ENCODE peak calls at places on chromosomes 2 and 18, in six cellular contexts. One of them, this sample, is unnamed.

GRCh38 chr2:150129921-150130320 is 357.5 kb downstream of the RND3 start:
- DNase-seq in stimulated activated CD4-positive, alpha-beta T cell treated with anti-CD3 and anti-CD28 coated beads, Interleukin-1b, Interleukin-23, amount 100 ng/mL, for 4 hours: no peak
- DNase-seq in left cardiac atrium: no peak
- DNase-seq in KBM-7: no peak
- DNase-seq in NCI-H1092: no peak
- DNase-seq in T-helper 2 cell: no peak
- DNase-seq in this sample: no peak

GRCh38 chr2:12396699-12397098 is 320.0 kb upstream of the TRIB2 start:
- DNase-seq in left cardiac atrium: no peak
- DNase-seq in NCI-H1092: no peak
- DNase-seq in stimulated activated CD4-positive, alpha-beta T cell treated with anti-CD3 and anti-CD28 coated beads, Interleukin-1b, Interleukin-23, amount 100 ng/mL, for 4 hours: no peak
- DNase-seq in KBM-7: no peak
- DNase-seq in T-helper 2 cell: no peak
- DNase-seq in this sample: no peak

GRCh38 chr18:79507546-79508480 is 112.1 kb downstream of the NFATC1 start:
- DNase-seq in left cardiac atrium: peak
- DNase-seq in T-helper 2 cell: no peak
- DNase-seq in KBM-7: no peak
- DNase-seq in NCI-H1092: no peak
- DNase-seq in stimulated activated CD4-positive, alpha-beta T cell treated with anti-CD3 and anti-CD28 coated beads, Interleukin-1b, Interleukin-23, amount 100 ng/mL, for 4 hours: no peak
- DNase-seq in this sample: peak

GRCh38 chr2:9781252-9781651 is 62.0 kb upstream of the TAF1B start:
- DNase-seq in KBM-7: no peak
- DNase-seq in stimulated activated CD4-positive, alpha-beta T cell treated with anti-CD3 and anti-CD28 coated beads, Interleukin-1b, Interleukin-23, amount 100 ng/mL, for 4 hours: no peak
- DNase-seq in NCI-H1092: no peak
- DNase-seq in T-helper 2 cell: no peak
- DNase-seq in left cardiac atrium: no peak
- DNase-seq in this sample: no peak

GRCh38 chr2:144524190-144524957 is 4.5 kb upstream of the ZEB2 start:
- DNase-seq in T-helper 2 cell: no peak
- DNase-seq in NCI-H1092: no peak
- DNase-seq in left cardiac atrium: peak
- DNase-seq in KBM-7: peak
- DNase-seq in stimulated activated CD4-positive, alpha-beta T cell treated with anti-CD3 and anti-CD28 coated beads, Interleukin-1b, Interleukin-23, amount 100 ng/mL, for 4 hours: no peak
- DNase-seq in this sample: peak

GRCh38 chr2:200796561-200796960 is 15.1 kb upstream of the BZW1 start:
- DNase-seq in KBM-7: no peak
- DNase-seq in left cardiac atrium: no peak
- DNase-seq in T-helper 2 cell: no peak
- DNase-seq in stimulated activated CD4-positive, alpha-beta T cell treated with anti-CD3 and anti-CD28 coated beads, Interleukin-1b, Interleukin-23, amount 100 ng/mL, for 4 hours: no peak
- DNase-seq in NCI-H1092: no peak
- DNase-seq in this sample: no peak

GRCh38 chr2:189412330-189412953 is 28.8 kb upstream of the WDR75 start:
- DNase-seq in KBM-7: peak
- DNase-seq in NCI-H1092: no peak
- DNase-seq in T-helper 2 cell: peak
- DNase-seq in stimulated activated CD4-positive, alpha-beta T cell treated with anti-CD3 and anti-CD28 coated beads, Interleukin-1b, Interleukin-23, amount 100 ng/mL, for 4 hours: peak
- DNase-seq in left cardiac atrium: no peak
- DNase-seq in this sample: peak

GRCh38 chr2:102803041-102803896 is 41.4 kb downstream of the TMEM182 start:
- DNase-seq in NCI-H1092: no peak
- DNase-seq in T-helper 2 cell: peak
- DNase-seq in stimulated activated CD4-positive, alpha-beta T cell treated with anti-CD3 and anti-CD28 coated beads, Interleukin-1b, Interleukin-23, amount 100 ng/mL, for 4 hours: no peak
- DNase-seq in left cardiac atrium: no peak
- DNase-seq in KBM-7: peak
- DNase-seq in this sample: peak

GRCh38 chr18:13545514-13545913 is 180.8 kb downstream of the FAM210A start:
- DNase-seq in left cardiac atrium: no peak
- DNase-seq in KBM-7: no peak
- DNase-seq in stimulated activated CD4-positive, alpha-beta T cell treated with anti-CD3 and anti-CD28 coated beads, Interleukin-1b, Interleukin-23, amount 100 ng/mL, for 4 hours: no peak
- DNase-seq in T-helper 2 cell: no peak
- DNase-seq in NCI-H1092: no peak
- DNase-seq in this sample: no peak

GRCh38 chr2:178008636-178009289 is 63.8 kb downstream of the PDE11A start:
- DNase-seq in T-helper 2 cell: no peak
- DNase-seq in NCI-H1092: peak
- DNase-seq in KBM-7: no peak
- DNase-seq in stimulated activated CD4-positive, alpha-beta T cell treated with anti-CD3 and anti-CD28 coated beads, Interleukin-1b, Interleukin-23, amount 100 ng/mL, for 4 hours: no peak
- DNase-seq in left cardiac atrium: peak
- DNase-seq in this sample: no peak

GRCh38 chr2:196263181-196263747 is 91.9 kb upstream of the STK17B start:
- DNase-seq in T-helper 2 cell: peak
- DNase-seq in left cardiac atrium: no peak
- DNase-seq in KBM-7: peak
- DNase-seq in stimulated activated CD4-positive, alpha-beta T cell treated with anti-CD3 and anti-CD28 coated beads, Interleukin-1b, Interleukin-23, amount 100 ng/mL, for 4 hours: no peak
- DNase-seq in NCI-H1092: no peak
- DNase-seq in this sample: peak

GRCh38 chr18:49723648-49724180 is 89.6 kb downstream of the ACAA2 start:
- DNase-seq in KBM-7: peak
- DNase-seq in stimulated activated CD4-positive, alpha-beta T cell treated with anti-CD3 and anti-CD28 coated beads, Interleukin-1b, Interleukin-23, amount 100 ng/mL, for 4 hours: no peak
- DNase-seq in NCI-H1092: no peak
- DNase-seq in T-helper 2 cell: peak
- DNase-seq in left cardiac atrium: no peak
- DNase-seq in this sample: no peak

GRCh38 chr18:36692909-36693308 is 135.9 kb downstream of the TPGS2 start:
- DNase-seq in left cardiac atrium: no peak
- DNase-seq in KBM-7: no peak
- DNase-seq in stimulated activated CD4-positive, alpha-beta T cell treated with anti-CD3 and anti-CD28 coated beads, Interleukin-1b, Interleukin-23, amount 100 ng/mL, for 4 hours: no peak
- DNase-seq in NCI-H1092: no peak
- DNase-seq in T-helper 2 cell: no peak
- DNase-seq in this sample: no peak

GRCh38 chr2:145341536-145341935 is 821.6 kb upstream of the ZEB2 start:
- DNase-seq in T-helper 2 cell: no peak
- DNase-seq in KBM-7: no peak
- DNase-seq in NCI-H1092: no peak
- DNase-seq in stimulated activated CD4-positive, alpha-beta T cell treated with anti-CD3 and anti-CD28 coated beads, Interleukin-1b, Interleukin-23, amount 100 ng/mL, for 4 hours: no peak
- DNase-seq in left cardiac atrium: no peak
- DNase-seq in this sample: no peak

GRCh38 chr2:150225030-150225429 is 262.4 kb downstream of the RND3 start:
- DNase-seq in KBM-7: no peak
- DNase-seq in T-helper 2 cell: no peak
- DNase-seq in NCI-H1092: no peak
- DNase-seq in left cardiac atrium: no peak
- DNase-seq in stimulated activated CD4-positive, alpha-beta T cell treated with anti-CD3 and anti-CD28 coated beads, Interleukin-1b, Interleukin-23, amount 100 ng/mL, for 4 hours: no peak
- DNase-seq in this sample: no peak

GRCh38 chr2:47483191-47483590 is 80.2 kb downstream of the MSH2 start:
- DNase-seq in stimulated activated CD4-positive, alpha-beta T cell treated with anti-CD3 and anti-CD28 coated beads, Interleukin-1b, Interleukin-23, amount 100 ng/mL, for 4 hours: no peak
- DNase-seq in T-helper 2 cell: no peak
- DNase-seq in NCI-H1092: no peak
- DNase-seq in KBM-7: no peak
- DNase-seq in left cardiac atrium: no peak
- DNase-seq in this sample: no peak

GRCh38 chr18:48808476-48808875 is 142.3 kb downstream of the SMAD7 start:
- DNase-seq in KBM-7: no peak
- DNase-seq in NCI-H1092: no peak
- DNase-seq in stimulated activated CD4-positive, alpha-beta T cell treated with anti-CD3 and anti-CD28 coated beads, Interleukin-1b, Interleukin-23, amount 100 ng/mL, for 4 hours: no peak
- DNase-seq in T-helper 2 cell: no peak
- DNase-seq in left cardiac atrium: peak
- DNase-seq in this sample: no peak

GRCh38 chr2:44170337-44170736 is 1.7 kb downstream of the PPM1B start:
- DNase-seq in left cardiac atrium: no peak
- DNase-seq in NCI-H1092: no peak
- DNase-seq in stimulated activated CD4-positive, alpha-beta T cell treated with anti-CD3 and anti-CD28 coated beads, Interleukin-1b, Interleukin-23, amount 100 ng/mL, for 4 hours: no peak
- DNase-seq in KBM-7: no peak
- DNase-seq in T-helper 2 cell: no peak
- DNase-seq in this sample: no peak

GRCh38 chr2:18413794-18414396 is 146.6 kb downstream of the RDH14 start:
- DNase-seq in T-helper 2 cell: no peak
- DNase-seq in left cardiac atrium: peak
- DNase-seq in NCI-H1092: no peak
- DNase-seq in stimulated activated CD4-positive, alpha-beta T cell treated with anti-CD3 and anti-CD28 coated beads, Interleukin-1b, Interleukin-23, amount 100 ng/mL, for 4 hours: no peak
- DNase-seq in KBM-7: no peak
- DNase-seq in this sample: no peak

GRCh38 chr2:201806442-201806841 is at the start of gene CDK15:
- DNase-seq in left cardiac atrium: no peak
- DNase-seq in KBM-7: no peak
- DNase-seq in NCI-H1092: no peak
- DNase-seq in stimulated activated CD4-positive, alpha-beta T cell treated with anti-CD3 and anti-CD28 coated beads, Interleukin-1b, Interleukin-23, amount 100 ng/mL, for 4 hours: no peak
- DNase-seq in T-helper 2 cell: no peak
- DNase-seq in this sample: no peak

GRCh38 chr18:59051470-59052165 is 88.1 kb upstream of the SEC11C start:
- DNase-seq in KBM-7: no peak
- DNase-seq in stimulated activated CD4-positive, alpha-beta T cell treated with anti-CD3 and anti-CD28 coated beads, Interleukin-1b, Interleukin-23, amount 100 ng/mL, for 4 hours: no peak
- DNase-seq in left cardiac atrium: peak
- DNase-seq in NCI-H1092: no peak
- DNase-seq in T-helper 2 cell: no peak
- DNase-seq in this sample: no peak

GRCh38 chr2:218367415-218368149 is 10.9 kb downstream of the CATIP start:
- DNase-seq in stimulated activated CD4-positive, alpha-beta T cell treated with anti-CD3 and anti-CD28 coated beads, Interleukin-1b, Interleukin-23, amount 100 ng/mL, for 4 hours: peak
- DNase-seq in NCI-H1092: no peak
- DNase-seq in left cardiac atrium: peak
- DNase-seq in KBM-7: peak
- DNase-seq in T-helper 2 cell: peak
- DNase-seq in this sample: peak

GRCh38 chr2:229519655-229520054 is 194.7 kb downstream of the DNER start:
- DNase-seq in KBM-7: peak
- DNase-seq in T-helper 2 cell: no peak
- DNase-seq in left cardiac atrium: no peak
- DNase-seq in stimulated activated CD4-positive, alpha-beta T cell treated with anti-CD3 and anti-CD28 coated beads, Interleukin-1b, Interleukin-23, amount 100 ng/mL, for 4 hours: no peak
- DNase-seq in NCI-H1092: no peak
- DNase-seq in this sample: peak

GRCh38 chr2:9274701-9275343 is 68.2 kb downstream of the ASAP2 start:
- DNase-seq in stimulated activated CD4-positive, alpha-beta T cell treated with anti-CD3 and anti-CD28 coated beads, Interleukin-1b, Interleukin-23, amount 100 ng/mL, for 4 hours: no peak
- DNase-seq in NCI-H1092: no peak
- DNase-seq in left cardiac atrium: no peak
- DNase-seq in KBM-7: peak
- DNase-seq in T-helper 2 cell: no peak
- DNase-seq in this sample: no peak

GRCh38 chr2:46014911-46015654 is 282.1 kb upstream of the EPAS1 start:
- DNase-seq in left cardiac atrium: no peak
- DNase-seq in KBM-7: no peak
- DNase-seq in T-helper 2 cell: no peak
- DNase-seq in stimulated activated CD4-positive, alpha-beta T cell treated with anti-CD3 and anti-CD28 coated beads, Interleukin-1b, Interleukin-23, amount 100 ng/mL, for 4 hours: no peak
- DNase-seq in NCI-H1092: no peak
- DNase-seq in this sample: no peak

GRCh38 chr2:161992526-161992925 is 81.5 kb downstream of the DPP4 start:
- DNase-seq in stimulated activated CD4-positive, alpha-beta T cell treated with anti-CD3 and anti-CD28 coated beads, Interleukin-1b, Interleukin-23, amount 100 ng/mL, for 4 hours: peak
- DNase-seq in T-helper 2 cell: peak
- DNase-seq in left cardiac atrium: no peak
- DNase-seq in KBM-7: peak
- DNase-seq in NCI-H1092: no peak
- DNase-seq in this sample: no peak

GRCh38 chr2:118292991-118293390 is 204.7 kb downstream of the INSIG2 start:
- DNase-seq in stimulated activated CD4-positive, alpha-beta T cell treated with anti-CD3 and anti-CD28 coated beads, Interleukin-1b, Interleukin-23, amount 100 ng/mL, for 4 hours: no peak
- DNase-seq in NCI-H1092: no peak
- DNase-seq in left cardiac atrium: no peak
- DNase-seq in KBM-7: no peak
- DNase-seq in T-helper 2 cell: no peak
- DNase-seq in this sample: no peak

GRCh38 chr2:161357097-161357496 is 48.9 kb downstream of the PSMD14 start:
- DNase-seq in left cardiac atrium: no peak
- DNase-seq in KBM-7: no peak
- DNase-seq in NCI-H1092: no peak
- DNase-seq in T-helper 2 cell: peak
- DNase-seq in stimulated activated CD4-positive, alpha-beta T cell treated with anti-CD3 and anti-CD28 coated beads, Interleukin-1b, Interleukin-23, amount 100 ng/mL, for 4 hours: no peak
- DNase-seq in this sample: no peak

GRCh38 chr2:95296036-95296435 is 1.1 kb upstream of the KCNIP3 start:
- DNase-seq in stimulated activated CD4-positive, alpha-beta T cell treated with anti-CD3 and anti-CD28 coated beads, Interleukin-1b, Interleukin-23, amount 100 ng/mL, for 4 hours: no peak
- DNase-seq in left cardiac atrium: no peak
- DNase-seq in NCI-H1092: peak
- DNase-seq in KBM-7: no peak
- DNase-seq in T-helper 2 cell: no peak
- DNase-seq in this sample: no peak

GRCh38 chr2:57075226-57075625 is 891.4 kb downstream of the CCDC85A start:
- DNase-seq in T-helper 2 cell: no peak
- DNase-seq in NCI-H1092: no peak
- DNase-seq in KBM-7: no peak
- DNase-seq in stimulated activated CD4-positive, alpha-beta T cell treated with anti-CD3 and anti-CD28 coated beads, Interleukin-1b, Interleukin-23, amount 100 ng/mL, for 4 hours: no peak
- DNase-seq in left cardiac atrium: no peak
- DNase-seq in this sample: no peak

GRCh38 chr2:103656558-103656957 is 894.7 kb downstream of the TMEM182 start:
- DNase-seq in NCI-H1092: no peak
- DNase-seq in left cardiac atrium: no peak
- DNase-seq in T-helper 2 cell: no peak
- DNase-seq in stimulated activated CD4-positive, alpha-beta T cell treated with anti-CD3 and anti-CD28 coated beads, Interleukin-1b, Interleukin-23, amount 100 ng/mL, for 4 hours: no peak
- DNase-seq in KBM-7: peak
- DNase-seq in this sample: peak

GRCh38 chr2:234536218-234536989 is 39.5 kb upstream of the ARL4C start:
- DNase-seq in left cardiac atrium: no peak
- DNase-seq in KBM-7: no peak
- DNase-seq in T-helper 2 cell: no peak
- DNase-seq in stimulated activated CD4-positive, alpha-beta T cell treated with anti-CD3 and anti-CD28 coated beads, Interleukin-1b, Interleukin-23, amount 100 ng/mL, for 4 hours: no peak
- DNase-seq in NCI-H1092: no peak
- DNase-seq in this sample: no peak

GRCh38 chr2:112692496-112692911 is 28.3 kb upstream of the NT5DC4 start:
- DNase-seq in stimulated activated CD4-positive, alpha-beta T cell treated with anti-CD3 and anti-CD28 coated beads, Interleukin-1b, Interleukin-23, amount 100 ng/mL, for 4 hours: peak
- DNase-seq in left cardiac atrium: peak
- DNase-seq in T-helper 2 cell: peak
- DNase-seq in KBM-7: peak
- DNase-seq in NCI-H1092: no peak
- DNase-seq in this sample: peak

GRCh38 chr2:216765810-216766259 is 70.5 kb upstream of the IGFBP5 start:
- DNase-seq in NCI-H1092: peak
- DNase-seq in left cardiac atrium: peak
- DNase-seq in KBM-7: no peak
- DNase-seq in stimulated activated CD4-positive, alpha-beta T cell treated with anti-CD3 and anti-CD28 coated beads, Interleukin-1b, Interleukin-23, amount 100 ng/mL, for 4 hours: no peak
- DNase-seq in T-helper 2 cell: no peak
- DNase-seq in this sample: no peak

GRCh38 chr2:109206569-109207145 is 77.7 kb downstream of the SH3RF3 start:
- DNase-seq in NCI-H1092: no peak
- DNase-seq in KBM-7: no peak
- DNase-seq in stimulated activated CD4-positive, alpha-beta T cell treated with anti-CD3 and anti-CD28 coated beads, Interleukin-1b, Interleukin-23, amount 100 ng/mL, for 4 hours: no peak
- DNase-seq in left cardiac atrium: no peak
- DNase-seq in T-helper 2 cell: no peak
- DNase-seq in this sample: no peak

GRCh38 chr2:197978971-197979370 is 174.6 kb downstream of the PLCL1 start:
- DNase-seq in NCI-H1092: no peak
- DNase-seq in KBM-7: no peak
- DNase-seq in stimulated activated CD4-positive, alpha-beta T cell treated with anti-CD3 and anti-CD28 coated beads, Interleukin-1b, Interleukin-23, amount 100 ng/mL, for 4 hours: no peak
- DNase-seq in left cardiac atrium: no peak
- DNase-seq in T-helper 2 cell: no peak
- DNase-seq in this sample: no peak

GRCh38 chr18:57353940-57354461 is 1.6 kb downstream of the ST8SIA3 start:
- DNase-seq in left cardiac atrium: peak
- DNase-seq in KBM-7: no peak
- DNase-seq in stimulated activated CD4-positive, alpha-beta T cell treated with anti-CD3 and anti-CD28 coated beads, Interleukin-1b, Interleukin-23, amount 100 ng/mL, for 4 hours: no peak
- DNase-seq in T-helper 2 cell: peak
- DNase-seq in NCI-H1092: peak
- DNase-seq in this sample: no peak